ENCODE peak calls at places on chromosomes 2 and 18, in ten cellular contexts. Z, P, U, D, E, M, Q, H, G and B are unnamed samples.

GRCh38 chr2:182318466-182319309 is 108.1 kb downstream of the PDE1A start:
- DNase-seq in Z (no peak), P (peak; percentile 8), U (no peak), D (no peak), E (peak; percentile 48), M (peak; percentile 53), Q (no peak), H (no peak), G (no peak), B (peak; percentile 45)

GRCh38 chr2:163667064-163667887 is 68.5 kb downstream of the FIGN start:
- DNase-seq in Z (no peak), P (peak; percentile 68), U (no peak), D (no peak), E (peak; percentile 72), M (peak; percentile 94), Q (peak; percentile 81), H (no peak), G (no peak), B (peak; percentile 96)

GRCh38 chr2:152028182-152028862 is 70.5 kb downstream of the CACNB4 start:
- DNase-seq in Z (no peak), P (peak; percentile 62), U (no peak), D (no peak), E (peak; percentile 27), M (peak; percentile 12), Q (no peak), H (no peak), G (no peak), B (no peak)

GRCh38 chr2:109614715-109615636 is 812 bp downstream of the SOWAHC start:
- DNase-seq in Z (peak; percentile 47), P (peak; percentile 37), U (peak; percentile 83), D (peak; percentile 60), E (peak; percentile 62), M (no peak), Q (no peak), H (peak; percentile 33), G (no peak), B (peak; percentile 25)

GRCh38 chr2:75325594-75325993 is 126.3 kb upstream of the TACR1 start:
- DNase-seq in Z (no peak), P (no peak), U (no peak), D (no peak), E (no peak), M (no peak), Q (no peak), H (no peak), G (no peak), B (no peak)

GRCh38 chr2:109021895-109022300 is 32.9 kb upstream of the EDAR start:
- DNase-seq in Z (no peak), P (no peak), U (no peak), D (no peak), E (no peak), M (no peak), Q (peak; percentile 50), H (no peak), G (peak; percentile 55), B (no peak)

GRCh38 chr2:84719434-84719833 is 161.4 kb downstream of the TRABD2A start:
- DNase-seq in Z (no peak), P (no peak), U (no peak), D (no peak), E (no peak), M (no peak), Q (no peak), H (no peak), G (no peak), B (no peak)

GRCh38 chr18:78876868-78877267 is 102.8 kb upstream of the SALL3 start:
- DNase-seq in Z (no peak), P (no peak), U (no peak), D (no peak), E (no peak), M (no peak), Q (no peak), H (no peak), G (no peak), B (no peak)

GRCh38 chr2:229414631-229415030 is 143.5 kb upstream of the PID1 start:
- DNase-seq in Z (no peak), P (no peak), U (no peak), D (no peak), E (no peak), M (no peak), Q (no peak), H (no peak), G (no peak), B (no peak)

GRCh38 chr2:203830294-203831055 is 37.1 kb upstream of the CTLA4 start:
- DNase-seq in Z (no peak), P (no peak), U (no peak), D (no peak), E (no peak), M (no peak), Q (no peak), H (no peak), G (no peak), B (no peak)

GRCh38 chr2:12048551-12048950 is 302.1 kb downstream of the LPIN1 start:
- DNase-seq in Z (no peak), P (no peak), U (no peak), D (peak; percentile 56), E (no peak), M (no peak), Q (no peak), H (no peak), G (no peak), B (peak; percentile 4)

GRCh38 chr2:96527990-96528679 is 8.4 kb upstream of the ARID5A start:
- DNase-seq in Z (no peak), P (no peak), U (no peak), D (no peak), E (peak; percentile 48), M (peak; percentile 60), Q (no peak), H (no peak), G (no peak), B (peak; percentile 75)

GRCh38 chr2:96526101-96526591 is 10.4 kb upstream of the ARID5A start:
- DNase-seq in Z (no peak), P (no peak), U (no peak), D (no peak), E (no peak), M (no peak), Q (no peak), H (no peak), G (no peak), B (no peak)

GRCh38 chr2:96528680-96529375 is 7.7 kb upstream of the ARID5A start:
- DNase-seq in Z (no peak), P (no peak), U (no peak), D (no peak), E (no peak), M (no peak), Q (no peak), H (no peak), G (no peak), B (no peak)

GRCh38 chr2:96526615-96527014 is 9.9 kb upstream of the ARID5A start:
- DNase-seq in Z (no peak), P (no peak), U (no peak), D (no peak), E (no peak), M (no peak), Q (no peak), H (no peak), G (no peak), B (no peak)

GRCh38 chr2:96527052-96527964 is 9.2 kb upstream of the ARID5A start:
- DNase-seq in Z (no peak), P (no peak), U (peak; percentile 86), D (peak; percentile 76), E (peak; percentile 77), M (peak; percentile 18), Q (no peak), H (peak; percentile 23), G (no peak), B (peak; percentile 58)
- H3K4me3 ChIP-seq in Z (peak overlapping the region; percentile 24), P (peak overlapping the region; percentile 50), U (peak overlapping the region; percentile 54), D (peak overlapping the region; percentile 53), E (peak overlapping the region; percentile 75), M (peak overlapping the region; percentile 45), Q (no peak overlapping the region), H (no peak overlapping the region), G (no peak overlapping the region), B (peak overlapping the region; percentile 17)

GRCh38 chr2:230447036-230447435 is 31.0 kb downstream of the SP100 start:
- DNase-seq in Z (no peak), P (no peak), U (no peak), D (no peak), E (no peak), M (no peak), Q (no peak), H (no peak), G (no peak), B (no peak)
- H3K9ac ChIP-seq in Z (no peak overlapping the region), P (no peak overlapping the region), U (no peak overlapping the region), D (no peak overlapping the region), E (no peak overlapping the region), M (no peak overlapping the region), Q (no peak overlapping the region), H (no peak overlapping the region), G (no peak overlapping the region), B (no peak overlapping the region)

GRCh38 chr2:42110974-42111322 is 58.2 kb upstream of the EML4 start:
- DNase-seq in Z (no peak), P (no peak), U (no peak), D (no peak), E (no peak), M (no peak), Q (no peak), H (no peak), G (no peak), B (no peak)
- H3K4me1 ChIP-seq in Z (no peaks in the 10 kb centered on the region), P (no peaks in the 10 kb centered on the region), U (no peaks in the 10 kb centered on the region), D (peaks cover 4% of the 10 kb centered on the region), E (peaks cover 5% of the 10 kb centered on the region), M (peaks cover 3% of the 10 kb centered on the region), Q (peaks cover 95% of the 10 kb centered on the region), H (no peaks in the 10 kb centered on the region), G (peaks cover 13% of the 10 kb centered on the region), B (no peaks in the 10 kb centered on the region)

GRCh38 chr2:218908721-218909619 is 28.3 kb downstream of the WNT10A start:
- DNase-seq in Z (peak; percentile 94), P (peak; percentile 78), U (peak; percentile 96), D (peak; percentile 98), E (peak; percentile 94), M (peak; percentile 71), Q (peak; percentile 93), H (peak; percentile 86), G (peak; percentile 98), B (peak; percentile 56)
- H3K4me3 ChIP-seq in Z (peak overlapping the region; percentile 44), P (peak overlapping the region; percentile 74), U (peak overlapping the region; percentile 61), D (peak overlapping the region; percentile 79), E (peak overlapping the region; percentile 80), M (peak overlapping the region; percentile 56), Q (peak overlapping the region; percentile 66), H (peak overlapping the region; percentile 57), G (peak overlapping the region; percentile 60), B (peak overlapping the region; percentile 13)

DNA sequence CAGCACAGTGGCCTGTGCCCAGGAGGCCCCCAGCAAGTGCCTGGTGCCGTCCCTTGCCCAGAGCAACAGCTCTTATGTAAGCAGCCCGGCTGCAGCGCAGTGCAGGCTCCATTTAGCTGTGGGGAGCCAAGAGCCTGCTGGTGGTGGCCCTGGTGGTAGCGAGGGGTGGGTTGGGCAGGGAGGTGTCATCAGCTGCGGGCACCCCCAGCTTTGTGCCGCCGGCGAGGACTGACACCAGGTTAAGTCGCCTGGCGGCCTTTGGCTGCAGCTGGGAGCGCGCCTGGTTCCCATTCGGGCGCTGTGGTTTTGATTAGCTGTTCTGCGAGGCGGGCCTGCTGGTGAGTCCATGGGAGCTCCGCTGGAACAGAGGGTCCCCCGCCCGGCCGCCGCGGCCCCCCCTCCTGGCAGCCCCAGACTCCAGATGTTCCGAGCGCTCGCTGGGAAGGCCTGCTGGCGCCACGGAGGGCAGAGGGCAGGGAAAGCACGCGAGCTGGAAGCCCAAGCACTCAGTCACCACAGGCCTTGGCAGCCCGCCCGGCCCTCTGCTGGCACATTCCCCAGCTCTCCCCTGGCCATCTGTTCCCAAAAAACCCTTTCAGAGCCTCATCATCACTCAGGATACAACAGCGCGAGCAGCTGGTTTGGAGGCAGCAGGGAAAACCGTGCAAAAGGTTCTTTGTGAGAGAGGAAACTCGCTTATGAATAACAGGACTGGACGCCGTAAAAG is 18.4 kb downstream of the ATOH8 start:
- DNase-seq in Z (peak; percentile 92), P (peak; percentile 93), U (peak; percentile 99), D (peak; percentile 75), E (peak; percentile 99), M (peak; percentile 100), Q (peak; percentile 97), H (peak; percentile 52), G (peak; percentile 95), B (peak; percentile 100)
- H3K9ac ChIP-seq in Z (no peak overlapping the region), P (no peak overlapping the region), U (no peak overlapping the region), D (no peak overlapping the region), E (peak overlapping the region; percentile 92), M (peak overlapping the region; percentile 9), Q (peak overlapping the region; percentile 48), H (peak overlapping the region; percentile 35), G (no peak overlapping the region), B (peak overlapping the region; percentile 88)